ENCODE peak calls at places on chromosome 2, in eight cellular contexts. F, D, E, J, P, W, Y and S are unnamed samples.

GRCh38 chr2:151827564-151828142 is 568 bp downstream of the ARL5A start:
- DNase-seq in F (no peak), D (no peak), E (peak), J (peak), P (peak), W (peak), Y (peak), S (peak)

GRCh38 chr2:142642654-142643053 is 234.8 kb upstream of the KYNU start:
- DNase-seq in F (no peak), D (no peak), E (no peak), J (no peak), P (no peak), W (no peak), Y (no peak), S (no peak)

GRCh38 chr2:215713393-215713792 is 277.5 kb upstream of the FN1 start:
- DNase-seq in F (no peak), D (no peak), E (no peak), J (no peak), P (no peak), W (no peak), Y (no peak), S (no peak)

GRCh38 chr2:100073110-100073509 is 69.3 kb downstream of the AFF3 start:
- DNase-seq in F (no peak), D (no peak), E (no peak), J (no peak), P (no peak), W (no peak), Y (no peak), S (no peak)

GRCh38 chr2:45825001-45825651 is 173.7 kb downstream of the PRKCE start:
- DNase-seq in F (no peak), D (no peak), E (no peak), J (no peak), P (no peak), W (no peak), Y (no peak), S (no peak)

GRCh38 chr2:46377287-46377605 is 80.0 kb downstream of the EPAS1 start:
- DNase-seq in F (no peak), D (no peak), E (no peak), J (no peak), P (peak), W (no peak), Y (no peak), S (no peak)

GRCh38 chr2:219485201-219485580 is 13.5 kb upstream of the GMPPA start:
- DNase-seq in F (no peak), D (no peak), E (no peak), J (no peak), P (peak), W (no peak), Y (no peak), S (no peak)

GRCh38 chr2:83742117-83742782 is 716.8 kb downstream of the SUCLG1 start:
- DNase-seq in F (peak), D (no peak), E (no peak), J (no peak), P (no peak), W (no peak), Y (no peak), S (no peak)

GRCh38 chr2:109084341-109084740 is 44.7 kb upstream of the SH3RF3 start:
- DNase-seq in F (no peak), D (no peak), E (no peak), J (no peak), P (no peak), W (no peak), Y (no peak), S (no peak)

GRCh38 chr2:22894761-22895160 is 490.2 kb upstream of the KLHL29 start:
- DNase-seq in F (no peak), D (no peak), E (no peak), J (no peak), P (peak), W (no peak), Y (no peak), S (no peak)

GRCh38 chr2:215660687-215661086 is 224.8 kb upstream of the FN1 start:
- DNase-seq in F (no peak), D (no peak), E (no peak), J (no peak), P (no peak), W (no peak), Y (no peak), S (no peak)

GRCh38 chr2:42010743-42011298 is 37.0 kb upstream of the PKDCC start:
- DNase-seq in F (no peak), D (no peak), E (no peak), J (no peak), P (no peak), W (no peak), Y (no peak), S (no peak)

GRCh38 chr2:210816769-210817168 is 260.4 kb downstream of the CPS1 start:
- DNase-seq in F (no peak), D (no peak), E (no peak), J (no peak), P (no peak), W (no peak), Y (no peak), S (no peak)

GRCh38 chr2:32671885-32672519 is 44.2 kb downstream of the TTC27 start:
- DNase-seq in F (no peak), D (no peak), E (no peak), J (no peak), P (no peak), W (no peak), Y (no peak), S (no peak)

GRCh38 chr2:134241911-134242310 is 12.0 kb upstream of the MGAT5 start:
- DNase-seq in F (no peak), D (no peak), E (no peak), J (no peak), P (peak), W (no peak), Y (no peak), S (no peak)

GRCh38 chr2:45067859-45068642 is 58.8 kb upstream of the SIX2 start:
- DNase-seq in F (no peak), D (no peak), E (no peak), J (no peak), P (peak), W (no peak), Y (no peak), S (no peak)

GRCh38 chr2:86625096-86625495 is 1.4 kb upstream of the RNF103 start:
- DNase-seq in F (no peak), D (no peak), E (no peak), J (no peak), P (no peak), W (no peak), Y (no peak), S (no peak)

GRCh38 chr2:101759162-101759561 is 61.7 kb downstream of the MAP4K4 start:
- DNase-seq in F (peak), D (no peak), E (no peak), J (no peak), P (no peak), W (no peak), Y (no peak), S (no peak)

GRCh38 chr2:64362562-64363026 is 91.4 kb upstream of the LGALSL start:
- DNase-seq in F (no peak), D (no peak), E (peak), J (no peak), P (no peak), W (no peak), Y (no peak), S (no peak)

GRCh38 chr2:121148481-121148880 is 136.5 kb downstream of the TFCP2L1 start:
- DNase-seq in F (no peak), D (no peak), E (no peak), J (no peak), P (no peak), W (no peak), Y (no peak), S (no peak)

GRCh38 chr2:120227111-120227991 is 4.2 kb upstream of the TMEM185B start:
- DNase-seq in F (no peak), D (no peak), E (no peak), J (no peak), P (peak), W (no peak), Y (no peak), S (no peak)

GRCh38 chr2:241798081-241798630 is 10.8 kb upstream of the NEU4 start:
- DNase-seq in F (peak), D (no peak), E (peak), J (no peak), P (no peak), W (no peak), Y (peak), S (no peak)

GRCh38 chr2:232522014-232522854 is 2.0 kb downstream of the PRSS56 start:
- DNase-seq in F (no peak), D (peak), E (peak), J (peak), P (peak), W (peak), Y (no peak), S (peak)

GRCh38 chr2:190679813-190680591 is 31.1 kb downstream of the NAB1 start:
- DNase-seq in F (no peak), D (peak), E (peak), J (peak), P (peak), W (peak), Y (peak), S (peak)

GRCh38 chr2:195805283-195805976 is 148.4 kb downstream of the SLC39A10 start:
- DNase-seq in F (no peak), D (no peak), E (no peak), J (no peak), P (no peak), W (no peak), Y (no peak), S (no peak)

GRCh38 chr2:181190711-181191110 is 210.3 kb downstream of the UBE2E3 start:
- DNase-seq in F (no peak), D (no peak), E (no peak), J (no peak), P (no peak), W (no peak), Y (no peak), S (no peak)

GRCh38 chr2:29519996-29520395 is 401.4 kb downstream of the ALK start:
- DNase-seq in F (no peak), D (no peak), E (no peak), J (no peak), P (no peak), W (no peak), Y (no peak), S (no peak)

GRCh38 chr2:143685439-143686078 is 556.3 kb downstream of the ARHGAP15 start:
- DNase-seq in F (no peak), D (no peak), E (no peak), J (peak), P (no peak), W (no peak), Y (no peak), S (no peak)

GRCh38 chr2:132278267-132278666 is 116.5 kb upstream of the ANKRD30BL start:
- DNase-seq in F (no peak), D (no peak), E (no peak), J (no peak), P (no peak), W (no peak), Y (no peak), S (no peak)

GRCh38 chr2:235496239-235496621 is 2.4 kb downstream of the AGAP1 start:
- DNase-seq in F (no peak), D (no peak), E (no peak), J (no peak), P (no peak), W (no peak), Y (no peak), S (no peak)